ENCODE peak calls at places on chromosomes 11 and 22, in ten cellular contexts. F is right atrium auricular region; K is neural crest cell; G is NCI-H446 treated with DMSO at 0.1 percent for 48 hours; J is left lung; A is AG10803; H is NCI-H1105; Q is transverse colon; N is BE2C; V is stimulated activated naive CD4-positive, alpha-beta T cell. Y is an unnamed sample.

GRCh38 chr11:104891135-104891534 is 7.1 kb downstream of the CASP12 start:
- DNase-seq in J (no peak), G (no peak), H (no peak), N (no peak), F (no peak), K (no peak), Q (no peak), A (peak), V (no peak), Y (no peak)

GRCh38 chr22:27952091-27952490 is 33.0 kb upstream of the PITPNB start:
- DNase-seq in H (no peak), A (peak), J (no peak), F (no peak), V (no peak), K (no peak), N (no peak), Q (no peak), G (peak), Y (no peak)

GRCh38 chr11:34468209-34468841 is 29.6 kb downstream of the CAT start:
- DNase-seq in H (no peak), J (no peak), Q (peak), K (no peak), A (peak), G (no peak), N (peak), V (peak), F (no peak), Y (peak)

GRCh38 chr22:37519268-37520195 is at the start of gene CARD10:
- DNase-seq in H (no peak), Q (peak), N (peak), A (no peak), K (no peak), J (peak), F (no peak), G (no peak), V (peak), Y (no peak)

GRCh38 chr22:48242461-48242864 is 1480.0 kb downstream of the TBC1D22A start:
- DNase-seq in N (no peak), G (no peak), H (no peak), K (no peak), Q (no peak), A (no peak), F (no peak), V (no peak), J (no peak), Y (no peak)

GRCh38 chr22:39674536-39674935 is 104.0 kb downstream of the CACNA1I start:
- DNase-seq in G (no peak), Q (no peak), V (no peak), J (no peak), H (no peak), N (no peak), A (no peak), F (no peak), K (no peak), Y (no peak)

GRCh38 chr22:49404576-49405199 is 423.0 kb downstream of the BRD1 start:
- DNase-seq in H (no peak), Q (no peak), F (peak), K (no peak), A (no peak), J (no peak), G (no peak), V (no peak), N (no peak), Y (no peak)

GRCh38 chr11:100094121-100094865 is 592.8 kb upstream of the ARHGAP42 start:
- DNase-seq in A (no peak), K (no peak), N (no peak), V (no peak), H (no peak), G (no peak), F (no peak), J (no peak), Q (no peak), Y (no peak)